ENCODE peak calls at places on chromosomes 11 and 22, in nine cellular contexts. V, B, E, Z, X, W, K, H and M are unnamed samples.

GRCh38 chr11:2665747-2666710 is 33.8 kb downstream of the KCNQ1OT1 start:
- DNase-seq in V (no peak), B (no peak), E (no peak), Z (peak; percentile 39), X (no peak), W (no peak), K (no peak), H (no peak), M (no peak)

GRCh38 chr11:30392221-30392784 is 69.4 kb downstream of the ARL14EP start:
- DNase-seq in V (no peak), B (no peak), E (no peak), Z (no peak), X (no peak), W (no peak), K (no peak), H (no peak), M (no peak)

GRCh38 chr11:43941257-43941879 is 1.1 kb upstream of the C11orf96 start:
- DNase-seq in V (no peak), B (no peak), E (no peak), Z (peak; percentile 29), X (peak; percentile 26), W (peak; percentile 39), K (no peak), H (no peak), M (no peak)

GRCh38 chr22:43844560-43845545 is 17.5 kb downstream of the SULT4A1 start:
- DNase-seq in V (no peak), B (no peak), E (no peak), Z (no peak), X (no peak), W (no peak), K (no peak), H (no peak), M (no peak)

GRCh38 chr22:37199839-37200161 is 11.8 kb upstream of the C1QTNF6 start:
- DNase-seq in V (no peak), B (no peak), E (no peak), Z (no peak), X (no peak), W (peak; percentile 37), K (no peak), H (peak; percentile 30), M (no peak)

GRCh38 chr22:33204408-33204807 is 146.2 kb upstream of the SYN3 start:
- DNase-seq in V (no peak), B (no peak), E (no peak), Z (no peak), X (no peak), W (no peak), K (no peak), H (no peak), M (no peak)

GRCh38 chr22:44726439-44726838 is 24.4 kb downstream of the PRR5 start:
- DNase-seq in V (no peak), B (no peak), E (no peak), Z (no peak), X (no peak), W (no peak), K (no peak), H (no peak), M (no peak)

GRCh38 chr22:39308614-39309363 is 10.6 kb downstream of the RPL3 start:
- DNase-seq in V (peak; percentile 83), B (no peak), E (no peak), Z (no peak), X (no peak), W (no peak), K (peak; percentile 92), H (peak; percentile 89), M (peak; percentile 93)

GRCh38 chr11:69915501-69916250 is 96.5 kb upstream of the FGF3 start:
- DNase-seq in V (no peak), B (peak; percentile 82), E (peak; percentile 13), Z (peak; percentile 90), X (peak; percentile 30), W (peak; percentile 34), K (peak; percentile 30), H (peak; percentile 95), M (no peak)